ENCODE peak calls at places on chromosomes 16 and 17, in six cellular contexts. B is IMR-90, Z is transverse colon, X is mesothelial cell of epicardium, D is cardiac muscle cell, P is ovary. J is an unnamed sample.

GRCh38 chr17:4187076-4187475 is 44.1 kb downstream of the CYB5D2 start:
- DNase-seq in X (no peak), Z (no peak), D (no peak), B (no peak), P (peak), J (no peak)

GRCh38 chr16:5041604-5042133 is 7.9 kb upstream of the NAGPA start:
- DNase-seq in P (no peak), D (no peak), X (no peak), B (peak), Z (no peak), J (no peak)

GRCh38 chr16:81076566-81077076 is 417 bp downstream of the C16orf46 start:
- DNase-seq in Z (peak), P (peak), D (peak), B (peak), X (peak), J (peak)

GRCh38 chr17:55198690-55199370 is 65.9 kb upstream of the HLF start:
- DNase-seq in P (no peak), D (no peak), B (no peak), X (no peak), Z (no peak), J (no peak)

GRCh38 chr17:60960398-60961065 is 282.9 kb downstream of the BCAS3 start:
- DNase-seq in Z (no peak), D (no peak), B (no peak), P (no peak), X (no peak), J (no peak)

GRCh38 chr16:5444181-5444580 is 346.6 kb upstream of the EEF2KMT start:
- DNase-seq in P (no peak), X (no peak), D (no peak), B (no peak), Z (no peak), J (no peak)

GRCh38 chr16:79587897-79588296 is 12.6 kb downstream of the MAF start:
- DNase-seq in D (no peak), P (no peak), X (no peak), Z (no peak), B (no peak), J (no peak)

GRCh38 chr17:33689725-33690124 is 396.6 kb upstream of the ASIC2 start:
- DNase-seq in D (no peak), Z (no peak), P (no peak), B (no peak), X (no peak), J (no peak)

GRCh38 chr17:66762276-66762675 is 72.6 kb upstream of the CACNG5 start:
- DNase-seq in Z (no peak), B (no peak), D (no peak), P (no peak), X (no peak), J (no peak)

GRCh38 chr16:49638696-49639629 is 216.9 kb downstream of the ZNF423 start:
- DNase-seq in P (peak), D (peak), B (peak), Z (no peak), X (no peak), J (no peak)

GRCh38 chr16:30005341-30006094 is 5.3 kb downstream of the DOC2A start:
- DNase-seq in Z (peak), P (no peak), D (peak), B (peak), X (no peak), J (no peak)

GRCh38 chr17:31398381-31399275 is 7.2 kb downstream of the RAB11FIP4 start:
- DNase-seq in D (no peak), P (no peak), X (no peak), B (no peak), Z (no peak), J (peak)

GRCh38 chr16:53664724-53665345 is 38.8 kb downstream of the RPGRIP1L start:
- DNase-seq in B (peak), D (peak), X (no peak), P (no peak), Z (no peak), J (no peak)

GRCh38 chr17:72038427-72038826 is 82.4 kb upstream of the SOX9 start:
- DNase-seq in B (no peak), X (no peak), P (no peak), Z (no peak), D (no peak), J (no peak)

DNA sequence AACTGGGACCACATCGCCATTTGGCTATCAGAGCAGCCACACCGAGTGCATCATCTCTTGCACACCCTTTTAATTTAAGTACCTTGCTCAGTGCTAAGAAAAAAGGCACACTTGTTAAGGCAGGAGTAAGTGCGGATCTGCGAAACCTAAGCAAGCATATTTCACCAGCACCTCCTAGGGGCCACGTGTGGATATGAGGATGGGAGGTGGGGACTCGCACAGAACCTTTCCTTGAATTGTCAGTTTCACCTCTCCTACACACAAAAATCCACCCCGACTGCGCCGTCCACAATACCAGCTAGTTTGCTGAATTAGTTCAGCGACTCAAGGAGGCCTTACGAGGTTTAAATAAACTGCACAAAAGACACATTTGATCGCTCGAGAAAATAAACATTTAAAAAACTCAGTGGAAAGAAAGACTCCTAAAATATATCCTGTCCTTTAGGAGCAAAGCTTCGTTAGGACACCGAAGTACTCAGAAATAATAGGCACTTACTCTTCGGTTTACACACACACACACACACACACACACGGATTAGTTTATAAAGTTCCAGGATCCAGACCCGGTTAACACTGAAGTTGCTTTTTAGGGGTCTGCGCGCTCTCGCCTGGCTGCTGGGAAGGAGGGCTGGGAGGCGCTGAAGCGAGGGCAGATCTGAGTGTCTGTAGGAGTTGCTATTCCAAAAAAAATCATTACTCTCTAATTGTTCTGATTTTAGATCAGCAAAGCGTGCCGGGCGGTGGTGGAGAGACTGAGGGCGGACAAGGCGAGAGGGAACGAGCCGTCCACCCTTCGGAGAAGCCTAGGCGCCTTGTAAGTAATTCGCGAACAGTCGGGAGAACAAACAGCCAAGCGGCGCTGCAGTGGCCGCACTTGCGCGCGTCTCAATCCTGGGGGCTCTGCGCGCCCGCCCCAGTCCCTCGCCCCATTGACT is 1.0 kb upstream of the KCNJ2 start:
- DNase-seq in X (peak), P (peak), B (peak), Z (peak), D (peak), J (peak)
- TF ChIP-seq CTCF in X (no peak), P (peak), B (peak), Z (peak), D (peak), J (no peak)

DNA sequence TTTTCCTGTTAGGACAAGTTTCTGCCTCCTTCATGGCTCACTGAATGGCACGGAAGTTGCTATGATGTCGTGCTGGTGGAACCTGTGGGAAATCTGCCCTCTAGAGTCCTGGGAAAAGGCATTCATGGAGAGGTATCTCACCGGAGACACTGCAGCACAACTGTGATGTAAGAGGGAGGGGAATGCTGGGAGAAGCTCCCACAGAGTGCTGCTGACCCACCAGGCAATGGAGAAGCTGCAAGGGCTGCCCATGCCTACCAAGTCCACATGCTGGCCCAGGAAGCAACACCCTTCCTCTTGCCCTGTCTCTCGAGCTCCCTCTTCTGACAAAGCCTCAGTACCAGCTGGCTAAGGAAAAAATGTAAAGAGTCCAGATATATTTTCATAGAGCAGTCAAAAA is 45.2 kb upstream of the SLC5A11 start:
- DNase-seq in Z (no peak), D (peak), X (no peak), P (no peak), B (peak), J (no peak)
- TF ChIP-seq CTCF in Z (no peak), D (peak), X (no peak), P (no peak), B (peak), J (no peak)

GRCh38 chr17:27747462-27748359 is 52.6 kb downstream of the NOS2 start:
- DNase-seq in X (no peak), P (no peak), D (no peak), B (no peak), Z (no peak), J (no peak)
- TF ChIP-seq CTCF in X (peak), P (no peak), D (peak), B (peak), Z (no peak), J (no peak)

DNA sequence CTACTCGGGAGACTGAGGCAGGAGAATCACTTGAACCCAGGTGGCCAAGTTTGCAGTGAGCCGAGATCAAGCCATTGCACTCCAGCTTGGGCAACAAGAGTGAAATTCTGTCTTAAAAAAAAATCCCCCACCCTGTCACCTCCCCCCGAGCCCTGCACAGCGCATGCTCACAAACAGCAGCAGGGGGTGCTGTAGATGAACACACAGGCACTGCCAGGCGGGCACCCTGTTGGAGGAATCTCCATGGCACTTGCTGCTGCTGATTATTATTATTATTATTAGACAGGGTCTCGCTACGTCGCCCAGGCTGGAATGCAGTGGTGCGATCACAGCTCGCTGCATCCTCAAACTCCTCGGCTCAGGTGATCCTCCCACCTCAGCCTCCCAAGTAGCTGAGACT is 24.6 kb downstream of the FZD2 start:
- DNase-seq in B (no peak), Z (no peak), X (no peak), D (no peak), P (no peak), J (no peak)
- TF ChIP-seq CTCF in B (peak), Z (no peak), X (no peak), D (peak), P (no peak), J (no peak)

GRCh38 chr16:19680972-19681371 is 37.1 kb downstream of the KNOP1 start:
- DNase-seq in B (no peak), P (no peak), D (no peak), X (no peak), Z (no peak), J (no peak)
- TF ChIP-seq CTCF in B (no peak), P (no peak), D (peak), X (no peak), Z (no peak), J (no peak)

GRCh38 chr16:88754912-88755744 is 29.9 kb downstream of the PIEZO1 start:
- DNase-seq in B (peak), D (no peak), P (no peak), Z (no peak), X (no peak), J (no peak)
- TF ChIP-seq CTCF in B (peak), D (no peak), P (no peak), Z (no peak), X (peak), J (no peak)

DNA sequence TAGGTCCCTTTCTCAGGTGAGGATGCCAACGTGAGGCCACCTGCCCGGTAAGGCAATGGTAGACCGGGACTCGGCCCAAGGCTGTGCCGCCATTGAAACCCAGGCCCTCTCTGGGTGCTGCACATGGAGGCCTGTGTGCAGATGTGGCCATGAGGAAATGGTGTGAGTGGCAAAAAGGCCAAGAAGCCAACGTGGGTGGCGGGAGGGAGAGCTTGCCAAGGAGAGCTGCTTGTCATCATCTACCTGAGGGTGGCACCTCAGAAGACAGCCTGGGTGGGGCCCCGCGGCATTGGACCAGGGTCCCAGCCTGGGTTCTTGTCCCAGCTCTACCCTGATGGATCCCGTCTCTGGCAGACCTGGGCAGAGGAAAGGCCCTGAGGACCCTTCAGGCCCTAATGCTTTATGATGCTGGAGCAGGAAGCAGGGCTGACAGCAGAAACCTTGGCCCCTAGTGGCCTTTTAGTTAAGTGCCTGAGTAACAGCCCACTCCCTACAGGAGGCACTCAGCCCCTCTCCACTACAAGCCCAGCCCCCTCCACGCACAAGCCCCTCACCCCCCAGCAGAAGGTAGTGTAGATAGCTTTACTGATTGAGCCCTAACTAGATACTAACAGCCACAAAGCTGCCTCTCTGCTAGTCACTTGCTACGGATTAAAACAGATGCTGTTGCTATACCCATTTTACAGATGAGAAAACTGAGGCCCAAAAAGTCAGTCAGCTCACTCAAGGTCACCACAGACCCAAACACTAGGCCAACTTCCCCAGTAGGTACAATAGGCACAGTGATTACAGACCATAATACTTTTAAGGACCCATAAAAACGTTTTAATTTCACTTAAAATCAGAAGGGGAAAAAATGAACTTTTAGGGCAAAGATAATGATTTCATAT is 26.2 kb upstream of the KIFC3 start:
- DNase-seq in B (no peak), Z (no peak), P (no peak), X (no peak), D (no peak), J (no peak)
- TF ChIP-seq CTCF in B (no peak), Z (no peak), P (no peak), X (no peak), D (no peak), J (no peak)

GRCh38 chr16:84700518-84701277 is 898 bp downstream of the USP10 start:
- DNase-seq in D (peak), Z (peak), X (no peak), B (peak), P (no peak), J (peak)

GRCh38 chr16:84703671-84704070 is 3.9 kb downstream of the USP10 start:
- DNase-seq in P (no peak), D (no peak), B (no peak), Z (no peak), X (no peak), J (no peak)

GRCh38 chr16:84699147-84699711 is 571 bp upstream of the USP10 start:
- DNase-seq in Z (peak), X (no peak), B (no peak), P (no peak), D (no peak), J (peak)

GRCh38 chr16:84704253-84704652 is 4.5 kb downstream of the USP10 start:
- DNase-seq in X (no peak), P (no peak), D (no peak), Z (no peak), B (no peak), J (no peak)

DNA sequence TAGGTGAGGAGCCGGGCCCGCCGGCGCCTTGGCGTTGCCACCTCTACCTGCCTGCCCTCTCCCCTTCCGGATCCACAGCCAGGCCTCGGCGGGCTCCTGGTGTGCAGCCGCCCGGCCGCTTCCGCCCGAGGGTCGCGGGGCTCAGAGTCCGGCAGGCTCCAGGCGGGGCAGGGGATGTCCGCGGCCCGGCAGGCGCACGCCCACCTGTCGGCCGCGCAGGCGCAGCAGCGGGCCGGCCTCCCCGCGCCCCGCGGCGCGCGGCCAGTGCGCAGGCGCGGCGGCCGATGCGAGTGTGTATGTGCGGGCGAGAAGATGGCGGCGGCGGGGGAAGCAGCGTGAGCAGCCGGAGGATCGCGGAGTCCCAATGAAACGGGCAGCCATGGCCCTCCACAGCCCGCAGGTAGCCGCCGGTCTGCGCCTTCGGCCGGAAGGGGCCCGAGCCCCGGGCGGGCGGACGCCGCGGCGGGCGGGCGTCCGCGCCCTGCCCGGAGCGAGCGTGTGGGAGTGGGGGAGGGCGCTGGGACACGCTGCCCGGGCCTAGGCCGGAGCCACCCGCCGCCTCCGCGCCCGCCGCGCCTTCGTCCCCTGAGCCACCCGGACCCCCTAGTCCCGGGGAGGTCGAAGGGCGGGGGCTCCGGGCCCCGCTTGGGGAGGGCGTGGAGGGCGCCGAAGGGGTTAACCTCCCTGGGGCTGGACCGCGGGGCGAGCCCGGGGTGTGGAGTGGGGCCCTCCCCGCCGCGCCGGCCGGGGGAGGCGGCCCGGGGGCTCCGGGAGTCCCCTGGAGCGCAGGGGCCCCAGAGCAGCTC is at the start of gene USP10:
- DNase-seq in X (peak), B (peak), Z (peak), P (peak), D (peak), J (peak)
- TF ChIP-seq CTCF in X (no peak), B (no peak), Z (no peak), P (no peak), D (no peak), J (no peak)